ENCODE peak calls at places on chromosomes 6 and 20, in seven cellular contexts. W, M, K, I, Q, R and D are unnamed samples. For H3K4me1, the result is how much of the 10 kb centered on the place peaks cover.

GRCh38 chr6:96466149-96466863 is 55.3 kb upstream of the UFL1 start:
- DNase-seq in K (no peak), M (no peak), W (no peak), I (no peak), Q (no peak), R (no peak), D (no peak)

GRCh38 chr6:98574991-98575390 is 259.4 kb upstream of the POU3F2 start:
- DNase-seq in M (no peak), Q (no peak), I (no peak), K (no peak), W (no peak), R (no peak), D (no peak)

GRCh38 chr20:44066645-44067606 is 120.1 kb downstream of the JPH2 start:
- DNase-seq in W (no peak), K (no peak), M (no peak), R (no peak), Q (no peak), I (no peak), D (no peak)

GRCh38 chr20:57654363-57654997 is 34.3 kb upstream of the ZBP1 start:
- DNase-seq in M (peak), Q (peak), W (peak), K (peak), I (peak), R (peak), D (peak)

GRCh38 chr20:31919756-31920155 is 32.1 kb downstream of the PDRG1 start:
- DNase-seq in M (no peak), K (no peak), R (no peak), Q (no peak), W (no peak), I (no peak), D (no peak)

GRCh38 chr6:157240059-157240959 is 83.0 kb downstream of the TMEM242 start:
- DNase-seq in W (peak), I (peak), K (no peak), M (no peak), R (no peak), Q (no peak), D (no peak)

GRCh38 chr20:61115627-61116026 is 136.4 kb upstream of the CDH4 start:
- DNase-seq in M (no peak), R (no peak), K (no peak), Q (no peak), I (no peak), W (no peak), D (no peak)

GRCh38 chr20:25285091-25285647 is 37.3 kb downstream of the PYGB start:
- DNase-seq in I (no peak), Q (peak), R (no peak), K (no peak), W (no peak), M (no peak), D (no peak)

GRCh38 chr6:140602843-140603242 is 1228.4 kb upstream of the CITED2 start:
- DNase-seq in W (no peak), R (no peak), Q (no peak), K (no peak), I (peak), M (no peak), D (no peak)

GRCh38 chr20:5000263-5001173 is 792 bp downstream of the SLC23A2 start:
- DNase-seq in W (peak), K (no peak), M (peak), Q (peak), R (no peak), I (peak), D (peak)

GRCh38 chr20:21026951-21027350 is 79.2 kb downstream of the LINC00237 start:
- DNase-seq in M (no peak), K (no peak), Q (no peak), R (no peak), I (no peak), W (no peak), D (no peak)

GRCh38 chr6:168964138-168964892 is 289.3 kb downstream of the THBS2 start:
- DNase-seq in Q (no peak), K (no peak), I (no peak), W (no peak), M (no peak), R (no peak), D (peak)

GRCh38 chr6:169225887-169226286 is 27.8 kb downstream of the THBS2 start:
- DNase-seq in W (no peak), K (no peak), R (no peak), Q (no peak), I (no peak), M (no peak), D (no peak)

GRCh38 chr6:12508553-12508952 is 208.0 kb upstream of the PHACTR1 start:
- DNase-seq in I (no peak), R (no peak), K (no peak), Q (peak), M (no peak), W (no peak), D (no peak)

GRCh38 chr6:154410619-154411044 is 54.0 kb upstream of the IPCEF1 start:
- DNase-seq in W (peak), Q (peak), M (no peak), K (no peak), I (peak), R (no peak), D (peak)

GRCh38 chr6:136067731-136068341 is 182.3 kb downstream of the MTFR2 start:
- DNase-seq in R (peak), M (peak), W (peak), I (peak), Q (peak), K (peak), D (peak)

GRCh38 chr6:6007311-6008113 is 787 bp upstream of the NRN1 start:
- DNase-seq in Q (peak), I (no peak), K (no peak), W (no peak), M (peak), R (no peak), D (peak)

GRCh38 chr6:25399885-25400284 is 120.7 kb downstream of the CARMIL1 start:
- DNase-seq in W (no peak), M (no peak), R (no peak), I (no peak), Q (no peak), K (no peak), D (no peak)

GRCh38 chr6:41073968-41074691 is 1.4 kb downstream of the NFYA start:
- DNase-seq in Q (peak), M (no peak), I (peak), W (peak), K (no peak), R (no peak), D (no peak)

GRCh38 chr6:112321882-112322508 is 25.1 kb upstream of the RFPL4B start:
- DNase-seq in I (peak), W (no peak), Q (no peak), R (no peak), K (no peak), M (no peak), D (no peak)

GRCh38 chr20:34180460-34181108 is 60.6 kb upstream of the ASIP start:
- DNase-seq in M (no peak), Q (no peak), W (no peak), R (no peak), I (no peak), K (no peak), D (peak)

GRCh38 chr20:1664911-1665310 is 7.3 kb upstream of the SIRPG start:
- DNase-seq in I (no peak), R (no peak), Q (no peak), M (no peak), K (no peak), W (no peak), D (no peak)

GRCh38 chr6:24949020-24949569 is 13.3 kb upstream of the RIPOR2 start:
- DNase-seq in I (no peak), Q (no peak), M (no peak), K (no peak), R (no peak), W (no peak), D (no peak)

GRCh38 chr20:12808006-12808567 is 200.7 kb upstream of the SPTLC3 start:
- DNase-seq in K (no peak), M (no peak), W (no peak), I (no peak), Q (no peak), R (no peak), D (no peak)

GRCh38 chr20:57048027-57048869 is 218.2 kb downstream of the BMP7 start:
- DNase-seq in K (no peak), R (peak), W (no peak), M (peak), I (peak), Q (peak), D (peak)

GRCh38 chr20:25453035-25453810 is 45.8 kb downstream of the GINS1 start:
- DNase-seq in M (peak), I (no peak), R (no peak), K (no peak), Q (no peak), W (peak), D (no peak)

GRCh38 chr20:44467289-44467883 is 8.3 kb upstream of the TTPAL start:
- DNase-seq in M (no peak), K (no peak), Q (no peak), I (peak), W (no peak), R (no peak), D (no peak)

GRCh38 chr6:1580109-1580508 is 29.6 kb upstream of the FOXC1 start:
- DNase-seq in I (no peak), W (peak), K (no peak), R (no peak), M (no peak), Q (no peak), D (no peak)

GRCh38 chr6:39876826-39877225 is 57.4 kb downstream of the MOCS1 start:
- DNase-seq in W (no peak), Q (no peak), M (no peak), I (no peak), R (no peak), K (no peak), D (peak)

GRCh38 chr6:77015350-77015749 is 447.9 kb downstream of the HTR1B start:
- DNase-seq in K (no peak), R (no peak), I (peak), W (peak), M (no peak), Q (peak), D (no peak)

GRCh38 chr20:11895832-11896484 is 21.7 kb upstream of the BTBD3 start:
- DNase-seq in Q (no peak), W (peak), I (no peak), K (no peak), M (no peak), R (no peak), D (no peak)

GRCh38 chr6:140609321-140609720 is 1234.9 kb upstream of the CITED2 start:
- DNase-seq in Q (no peak), M (no peak), I (no peak), W (no peak), K (no peak), R (no peak), D (no peak)

GRCh38 chr20:32960849-32961731 is 43.1 kb downstream of the SUN5 start:
- DNase-seq in I (no peak), K (no peak), M (no peak), R (no peak), W (no peak), Q (no peak), D (no peak)

GRCh38 chr20:48728042-48728837 is 99.6 kb downstream of the PREX1 start:
- DNase-seq in Q (no peak), I (no peak), K (no peak), M (no peak), W (no peak), R (no peak), D (no peak)

GRCh38 chr6:123323419-123324329 is 313.1 kb downstream of the TRDN start:
- DNase-seq in W (no peak), I (peak), Q (no peak), R (no peak), K (no peak), M (no peak), D (peak)

GRCh38 chr20:8389381-8390368 is 257.6 kb downstream of the PLCB1 start:
- DNase-seq in M (no peak), I (peak), K (no peak), R (no peak), Q (peak), W (peak), D (peak)

GRCh38 chr6:46053034-46053933 is 37.6 kb upstream of the CLIC5 start:
- DNase-seq in M (no peak), W (no peak), I (peak), K (no peak), R (no peak), Q (no peak), D (peak)

DNA sequence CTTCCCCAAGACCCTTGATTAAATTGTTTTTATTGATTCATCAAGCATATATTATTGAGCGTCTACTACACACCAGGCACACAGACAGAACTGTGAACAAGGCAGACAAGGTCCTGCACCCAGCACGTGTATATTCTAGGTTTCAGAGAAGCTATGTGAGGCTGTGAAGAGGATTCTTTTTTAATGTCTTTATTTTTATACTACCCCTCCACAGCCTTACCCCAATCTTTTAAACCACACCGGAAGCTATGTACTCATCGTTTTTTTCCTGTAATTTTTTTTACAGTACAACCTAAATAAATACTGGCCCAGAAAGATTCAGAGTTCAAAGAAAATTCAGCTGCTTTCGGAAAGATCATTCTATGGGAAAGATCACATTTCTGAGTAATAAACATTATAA is 10.0 kb downstream of the SGK1 start:
- DNase-seq in W (no peak), M (no peak), I (no peak), R (no peak), K (no peak), Q (no peak), D (no peak)
- H3K27ac ChIP-seq in W (no peak), M (no peak), I (no peak), R (no peak), K (no peak), Q (no peak), D (no peak)

DNA sequence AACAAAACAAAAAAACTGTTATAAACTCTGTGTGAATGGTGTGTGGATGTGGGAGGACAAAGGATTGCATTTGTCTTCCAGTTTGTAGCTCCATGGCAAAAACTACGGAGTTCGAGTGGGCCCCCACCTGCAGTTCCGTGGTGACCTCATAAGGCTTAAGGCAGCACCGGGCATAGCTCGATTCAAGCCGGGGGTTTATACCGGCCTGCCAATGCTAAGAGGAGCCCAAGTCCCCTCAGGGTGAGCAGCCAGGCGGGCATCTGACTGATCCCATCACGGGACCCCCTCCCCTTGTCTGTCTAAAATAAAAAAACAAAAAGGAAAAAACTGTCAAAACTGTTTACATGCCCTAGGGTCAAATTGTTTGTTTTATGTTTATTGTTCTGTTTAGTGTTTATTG is 463.2 kb upstream of the HTR1E start:
- DNase-seq in K (no peak), I (no peak), R (no peak), W (no peak), M (no peak), Q (no peak), D (peak)
- H3K23ac ChIP-seq in K (no peak), I (no peak), R (no peak), W (no peak), M (no peak), Q (no peak), D (no peak)

GRCh38 chr20:47468290-47469050 is 33.2 kb upstream of the NCOA3 start:
- DNase-seq in I (no peak), K (no peak), R (no peak), W (no peak), Q (no peak), M (no peak), D (no peak)

GRCh38 chr20:47464380-47465101 is 37.1 kb upstream of the NCOA3 start:
- DNase-seq in Q (no peak), K (no peak), R (no peak), M (no peak), I (peak), W (peak), D (peak)

GRCh38 chr20:47466704-47467459 is 34.8 kb upstream of the NCOA3 start:
- DNase-seq in I (no peak), M (no peak), W (no peak), Q (no peak), K (no peak), R (no peak), D (peak)

GRCh38 chr20:47465335-47466090 is 36.2 kb upstream of the NCOA3 start:
- DNase-seq in R (no peak), Q (peak), K (no peak), W (no peak), I (no peak), M (no peak), D (no peak)

GRCh38 chr20:47466193-47466592 is 35.5 kb upstream of the NCOA3 start:
- DNase-seq in Q (no peak), I (no peak), M (no peak), R (no peak), W (no peak), K (no peak), D (no peak)
- H3K4me1 ChIP-seq in Q (under half), I (under half), M (under half), R (under half), W (under half), K (under half), D (under half)

GRCh38 chr6:156021746-156022396 is 566.2 kb upstream of the NOX3 start:
- DNase-seq in W (peak), K (no peak), R (no peak), M (no peak), I (peak), Q (no peak), D (no peak)
- H3K27ac ChIP-seq in W (peak), K (no peak), R (no peak), M (no peak), I (no peak), Q (no peak), D (no peak)

GRCh38 chr6:30719356-30719755 is 796 bp upstream of the TUBB start:
- DNase-seq in M (no peak), W (no peak), R (no peak), I (no peak), K (no peak), Q (no peak), D (peak)

GRCh38 chr6:30722280-30723112 is 2.3 kb downstream of the TUBB start:
- DNase-seq in K (no peak), M (peak), I (peak), R (peak), Q (peak), W (peak), D (peak)

GRCh38 chr6:30721198-30722024 is 1.3 kb downstream of the TUBB start:
- DNase-seq in K (no peak), R (peak), W (peak), Q (peak), M (peak), I (peak), D (peak)

GRCh38 chr6:30719791-30720737 is at the start of gene TUBB:
- DNase-seq in I (peak), W (peak), K (peak), Q (peak), M (peak), R (peak), D (peak)

DNA sequence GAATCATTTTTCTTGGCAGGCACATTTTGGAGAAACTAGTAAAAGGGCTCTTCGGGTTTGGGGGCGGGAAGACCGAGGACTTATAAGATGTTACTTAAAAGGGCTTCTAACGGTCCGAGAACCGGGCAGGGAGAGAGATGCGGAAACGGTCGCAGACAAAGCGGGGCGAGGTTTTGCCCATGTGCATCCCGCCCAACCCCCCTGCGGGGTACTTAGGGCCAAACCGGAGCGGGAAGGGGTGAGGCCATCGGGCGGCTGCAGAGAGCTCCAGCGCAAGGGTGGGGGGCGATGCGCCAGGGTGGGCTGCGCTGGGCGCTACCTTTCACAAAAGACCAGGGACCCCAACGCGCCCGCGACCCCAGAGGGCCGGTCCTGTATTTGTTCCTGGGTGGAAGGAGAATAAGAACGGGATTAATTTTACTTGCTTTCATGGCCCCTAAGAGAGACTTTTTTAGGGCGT is 616 bp downstream of the TUBB start:
- DNase-seq in R (no peak), M (peak), K (no peak), I (peak), W (peak), Q (peak), D (peak)
- H3K23ac ChIP-seq in R (no peak), M (no peak), K (no peak), I (peak), W (peak), Q (peak), D (no peak)

GRCh38 chr6:149233056-149233715 is 84.3 kb upstream of the TAB2 start:
- DNase-seq in R (no peak), W (peak), M (no peak), K (no peak), I (peak), Q (peak), D (no peak)

GRCh38 chr6:149228276-149228962 is 89.1 kb upstream of the TAB2 start:
- DNase-seq in M (no peak), I (no peak), Q (no peak), R (no peak), K (no peak), W (no peak), D (no peak)

GRCh38 chr6:149234051-149234962 is 83.2 kb upstream of the TAB2 start:
- DNase-seq in W (peak), K (no peak), I (peak), Q (peak), M (no peak), R (no peak), D (no peak)

GRCh38 chr6:149231786-149232185 is 85.7 kb upstream of the TAB2 start:
- DNase-seq in M (no peak), K (no peak), R (no peak), I (peak), W (peak), Q (no peak), D (no peak)

DNA sequence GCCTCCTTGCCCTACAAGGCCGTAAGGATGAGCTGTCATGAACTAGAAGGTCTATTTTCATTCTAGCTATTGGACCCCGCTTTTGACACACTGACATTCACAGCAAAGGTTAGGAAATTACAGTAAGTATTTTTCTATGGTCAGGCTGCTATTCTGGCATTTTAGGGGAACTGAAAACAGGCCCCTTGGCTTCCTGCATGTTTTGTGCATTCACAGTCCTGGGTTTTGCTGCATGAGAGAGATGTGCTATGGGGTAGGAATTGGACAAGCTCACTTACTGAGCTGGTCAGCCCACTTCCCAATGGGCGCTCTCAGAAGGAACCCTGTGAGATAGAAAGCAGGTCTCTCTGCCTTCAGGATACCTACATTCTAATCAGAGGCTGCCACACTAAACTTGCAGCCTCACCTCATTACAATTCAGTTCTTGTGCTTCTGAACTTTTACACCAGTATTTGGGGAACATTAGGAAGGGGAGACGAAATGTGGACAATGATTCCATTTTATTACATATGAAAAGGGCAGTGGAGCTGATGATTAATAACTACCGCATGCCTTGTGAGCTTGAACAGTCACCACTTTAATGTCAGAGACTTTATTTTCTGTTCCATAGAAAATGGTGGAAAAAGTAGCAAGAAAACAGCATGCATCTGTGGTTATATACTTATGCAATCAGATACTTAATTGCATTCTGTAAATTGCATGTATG is 86.6 kb upstream of the TAB2 start:
- DNase-seq in K (no peak), R (no peak), W (no peak), M (no peak), I (no peak), Q (no peak), D (no peak)
- H3K4me1 ChIP-seq in K (under half), R (under half), W (under half), M (under half), I (under half), Q (under half), D (under half)